ENCODE peak calls at places on chromosomes 3 and 15, in four cellular contexts. L is mucosa of descending colon; V is CD8-positive, alpha-beta T cell; R is Panc1. Z is an unnamed sample.

GRCh38 chr3:32448686-32449474 is 53.8 kb downstream of the CMTM6 start:
- ATAC-seq in V (no peak), L (no peak), R (no peak), Z (no peak)

GRCh38 chr15:89171136-89172072 is 50.0 kb downstream of the RLBP1 start:
- ATAC-seq in R (peak; percentile 56), L (peak; percentile 79), V (no peak), Z (no peak)

GRCh38 chr3:194279106-194279505 is 72.0 kb downstream of the CPN2 start:
- ATAC-seq in V (no peak), R (no peak), L (no peak), Z (no peak)

GRCh38 chr3:129358177-129359101 is 70.0 kb downstream of the EFCAB12 start:
- ATAC-seq in V (no peak), L (no peak), R (peak; percentile 61), Z (no peak)

GRCh38 chr3:140568842-140569520 is 108.9 kb upstream of the TRIM42 start:
- ATAC-seq in V (no peak), L (no peak), R (no peak), Z (no peak)

GRCh38 chr3:129016366-129016724 is 15.2 kb downstream of the EFCC1 start:
- ATAC-seq in V (peak; percentile 86), R (peak; percentile 38), L (peak; percentile 87), Z (no peak)

GRCh38 chr3:114362815-114363214 is 69.0 kb downstream of the TIGIT start:
- ATAC-seq in V (no peak), L (peak; percentile 57), R (peak; percentile 79), Z (no peak)

GRCh38 chr3:39372831-39373230 is 10.3 kb upstream of the SLC25A38 start:
- ATAC-seq in R (no peak), L (no peak), V (no peak), Z (no peak)

GRCh38 chr3:119304201-119304713 is 10.1 kb downstream of the ARHGAP31 start:
- ATAC-seq in V (no peak), R (no peak), L (no peak), Z (no peak)

GRCh38 chr3:196227086-196227485 is 10.8 kb downstream of the SLC51A start:
- ATAC-seq in V (no peak), R (peak; percentile 18), L (no peak), Z (no peak)

GRCh38 chr3:169305460-169305859 is 358.1 kb downstream of the MECOM start:
- ATAC-seq in L (peak; percentile 99), V (no peak), R (no peak), Z (no peak)

GRCh38 chr3:123783050-123783724 is 100.9 kb downstream of the MYLK start:
- ATAC-seq in V (no peak), L (peak; percentile 79), R (no peak), Z (no peak)

GRCh38 chr3:172138792-172139507 is 99.6 kb downstream of the FNDC3B start:
- ATAC-seq in V (no peak), R (no peak), L (peak; percentile 52), Z (no peak)

GRCh38 chr3:112261742-112262141 is 32.3 kb downstream of the SLC9C1 start:
- ATAC-seq in R (no peak), V (no peak), L (no peak), Z (no peak)

GRCh38 chr3:10393514-10393913 is 72.6 kb upstream of the SEC13 start:
- ATAC-seq in V (no peak), L (no peak), R (no peak), Z (no peak)

GRCh38 chr3:10391391-10391790 is 70.5 kb upstream of the SEC13 start:
- ATAC-seq in L (no peak), V (no peak), R (no peak), Z (no peak)

GRCh38 chr3:10390641-10391373 is 69.9 kb upstream of the SEC13 start:
- ATAC-seq in V (no peak), R (no peak), L (no peak), Z (no peak)

GRCh38 chr3:10392906-10393461 is 72.1 kb upstream of the SEC13 start:
- ATAC-seq in R (no peak), L (no peak), V (no peak), Z (no peak)

GRCh38 chr3:10392244-10392643 is 71.3 kb upstream of the SEC13 start:
- ATAC-seq in L (no peak), V (no peak), R (peak; percentile 74), Z (no peak)
- TF ChIP-seq CTCF in L (no peak), V (no peak), R (no peak), Z (no peak)

DNA sequence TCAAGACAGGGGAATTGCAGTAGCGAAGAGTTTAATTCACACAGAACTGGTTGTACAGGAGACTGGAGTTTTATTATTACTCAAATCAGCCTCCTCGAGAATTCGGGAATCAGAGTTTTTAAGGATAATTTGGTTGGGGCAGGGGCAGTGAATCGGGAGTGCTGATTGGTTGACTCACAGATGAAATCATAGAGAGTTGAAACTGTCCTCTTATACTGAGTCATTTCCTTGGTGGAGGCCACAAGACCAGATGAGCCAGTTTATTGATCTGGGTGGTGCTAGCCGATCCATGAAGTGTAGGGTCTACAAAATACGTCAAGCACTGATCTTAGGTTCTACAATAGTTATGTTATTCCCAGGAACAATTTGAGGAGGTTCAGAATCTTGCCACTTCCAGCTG is 5.3 kb upstream of the ZNF770 start:
- ATAC-seq in R (no peak), V (no peak), L (no peak), Z (no peak)
- H3K9me3 ChIP-seq in R (no peaks in the 10 kb centered on the region), V (no peaks in the 10 kb centered on the region), L (no peaks in the 10 kb centered on the region), Z (no peaks in the 10 kb centered on the region)

DNA sequence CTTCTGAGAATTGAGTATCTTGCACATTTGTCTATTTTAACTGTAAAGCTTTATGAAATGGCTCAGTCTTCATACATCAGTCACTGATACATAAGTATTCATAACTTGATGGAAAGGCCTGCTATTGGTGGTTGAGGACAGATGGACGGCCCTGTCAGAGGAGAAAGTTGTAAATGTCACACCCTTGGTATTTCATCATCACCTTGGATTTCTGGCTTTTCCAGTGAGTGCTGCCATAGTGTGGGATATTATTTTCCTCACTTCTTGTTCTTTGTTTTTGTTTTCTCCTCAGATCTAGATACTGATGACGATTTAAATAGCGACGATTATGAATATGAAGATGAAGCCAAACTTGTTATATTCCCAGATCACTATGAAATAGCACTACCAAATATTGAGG is 47.9 kb downstream of the USP13 start:
- ATAC-seq in L (no peak), R (no peak), V (no peak), Z (no peak)
- H3K4me3 ChIP-seq in L (no peak overlapping the region), R (no peak overlapping the region), V (no peak overlapping the region), Z (no peak overlapping the region)

GRCh38 chr15:55564347-55565145 is 23.6 kb downstream of the PYGO1 start:
- ATAC-seq in L (no peak), R (peak; percentile 72), V (no peak), Z (no peak)
- TF ChIP-seq CTCF in L (no peak), R (peak; percentile 31), V (no peak), Z (no peak)

DNA sequence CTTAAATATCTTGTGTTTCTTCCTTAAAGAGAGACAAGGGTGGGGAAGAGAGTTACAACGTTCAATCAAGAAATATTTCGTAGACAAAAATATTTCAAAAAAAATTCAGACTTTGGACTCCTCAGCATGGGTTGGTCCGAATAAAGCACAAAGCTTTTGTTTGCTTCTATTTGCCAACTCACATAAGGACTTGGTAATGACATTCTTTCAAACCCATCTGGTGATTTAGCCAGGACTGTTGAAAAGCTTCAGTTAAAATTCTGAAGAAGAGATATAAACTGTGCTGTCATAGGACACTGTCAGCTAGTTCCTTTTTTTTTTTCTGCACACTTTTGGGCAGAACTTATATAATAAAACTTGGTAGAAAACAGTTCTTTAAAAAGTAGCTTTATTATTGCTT is 660.8 kb upstream of the SGO1 start:
- ATAC-seq in R (no peak), L (no peak), V (no peak), Z (no peak)
- H3K9me3 ChIP-seq in R (no peaks in the 10 kb centered on the region), L (peaks cover 23% of the 10 kb centered on the region), V (no peaks in the 10 kb centered on the region), Z (no peaks in the 10 kb centered on the region)

GRCh38 chr15:60373745-60374144 is 24.0 kb downstream of the ANXA2 start:
- ATAC-seq in R (no peak), V (no peak), L (no peak), Z (no peak)
- H3K4me3 ChIP-seq in R (no peak overlapping the region), V (no peak overlapping the region), L (no peak overlapping the region), Z (no peak overlapping the region)

GRCh38 chr15:55186331-55186730 is 10.4 kb downstream of the RSL24D1 start:
- ATAC-seq in L (no peak), R (no peak), V (no peak), Z (no peak)

GRCh38 chr15:55183679-55184078 is 13.1 kb downstream of the RSL24D1 start:
- ATAC-seq in V (no peak), L (no peak), R (no peak), Z (no peak)
- TF ChIP-seq CTCF in V (no peak), L (no peak), R (no peak), Z (no peak)

GRCh38 chr15:25177955-25178801 is 223.4 kb downstream of the SNRPN start:
- ATAC-seq in V (no peak), L (no peak), R (no peak), Z (no peak)
- H3K9me3 ChIP-seq in V (no peaks in the 10 kb centered on the region), L (peaks cover 99% of the 10 kb centered on the region), R (no peaks in the 10 kb centered on the region), Z (peaks cover 96% of the 10 kb centered on the region)

Z was measured in gastroesophageal sphincter.